ENCODE peak calls at places on chromosome 14, in seven cellular contexts. One of them, this sample, is unnamed.

GRCh38 chr14:58772814-58773620 is 135.3 kb downstream of the DACT1 start:
- DNase-seq in GM13977: no peak
- DNase-seq in immature natural killer cell: no peak
- DNase-seq in left cardiac atrium: no peak
- DNase-seq in stimulated activated CD8-positive, alpha-beta memory T cell treated with anti-CD3 and anti-CD28 coated beads, Interleukin-4, amount 100 ng/mL, for 4 hours: no peak
- DNase-seq in M059J: peak
- DNase-seq in naive B cell: no peak
- DNase-seq in this sample: peak

GRCh38 chr14:20614038-20614840 is 23.1 kb upstream of the RNASE12 start:
- DNase-seq in GM13977: no peak
- DNase-seq in immature natural killer cell: no peak
- DNase-seq in left cardiac atrium: no peak
- DNase-seq in stimulated activated CD8-positive, alpha-beta memory T cell treated with anti-CD3 and anti-CD28 coated beads, Interleukin-4, amount 100 ng/mL, for 4 hours: no peak
- DNase-seq in M059J: no peak
- DNase-seq in naive B cell: no peak
- DNase-seq in this sample: no peak

GRCh38 chr14:86708846-86709339 is 1178.9 kb downstream of the FLRT2 start:
- DNase-seq in GM13977: no peak
- DNase-seq in immature natural killer cell: no peak
- DNase-seq in left cardiac atrium: no peak
- DNase-seq in stimulated activated CD8-positive, alpha-beta memory T cell treated with anti-CD3 and anti-CD28 coated beads, Interleukin-4, amount 100 ng/mL, for 4 hours: no peak
- DNase-seq in M059J: no peak
- DNase-seq in naive B cell: no peak
- DNase-seq in this sample: no peak

GRCh38 chr14:77141592-77142288 is at the start of gene ZDHHC22:
- DNase-seq in GM13977: peak
- DNase-seq in immature natural killer cell: no peak
- DNase-seq in left cardiac atrium: no peak
- DNase-seq in stimulated activated CD8-positive, alpha-beta memory T cell treated with anti-CD3 and anti-CD28 coated beads, Interleukin-4, amount 100 ng/mL, for 4 hours: no peak
- DNase-seq in M059J: peak
- DNase-seq in naive B cell: no peak
- DNase-seq in this sample: no peak

GRCh38 chr14:36396798-36397197 is 76.4 kb upstream of the MBIP start:
- DNase-seq in GM13977: no peak
- DNase-seq in immature natural killer cell: no peak
- DNase-seq in left cardiac atrium: no peak
- DNase-seq in stimulated activated CD8-positive, alpha-beta memory T cell treated with anti-CD3 and anti-CD28 coated beads, Interleukin-4, amount 100 ng/mL, for 4 hours: no peak
- DNase-seq in M059J: no peak
- DNase-seq in naive B cell: no peak
- DNase-seq in this sample: no peak

GRCh38 chr14:91376547-91377477 is 40.8 kb downstream of the CCDC88C start:
- DNase-seq in GM13977: no peak
- DNase-seq in immature natural killer cell: peak
- DNase-seq in left cardiac atrium: no peak
- DNase-seq in stimulated activated CD8-positive, alpha-beta memory T cell treated with anti-CD3 and anti-CD28 coated beads, Interleukin-4, amount 100 ng/mL, for 4 hours: no peak
- DNase-seq in M059J: no peak
- DNase-seq in naive B cell: no peak
- DNase-seq in this sample: peak

GRCh38 chr14:40989260-40989659 is 617.4 kb upstream of the LRFN5 start:
- DNase-seq in GM13977: no peak
- DNase-seq in immature natural killer cell: no peak
- DNase-seq in left cardiac atrium: no peak
- DNase-seq in stimulated activated CD8-positive, alpha-beta memory T cell treated with anti-CD3 and anti-CD28 coated beads, Interleukin-4, amount 100 ng/mL, for 4 hours: no peak
- DNase-seq in M059J: no peak
- DNase-seq in naive B cell: no peak
- DNase-seq in this sample: no peak

GRCh38 chr14:65373671-65374039 is 38.9 kb upstream of the FUT8 start:
- DNase-seq in GM13977: no peak
- DNase-seq in immature natural killer cell: no peak
- DNase-seq in left cardiac atrium: no peak
- DNase-seq in stimulated activated CD8-positive, alpha-beta memory T cell treated with anti-CD3 and anti-CD28 coated beads, Interleukin-4, amount 100 ng/mL, for 4 hours: no peak
- DNase-seq in M059J: peak
- DNase-seq in naive B cell: no peak
- DNase-seq in this sample: no peak

GRCh38 chr14:91891721-91892220 is 24.4 kb upstream of the TC2N start:
- DNase-seq in GM13977: no peak
- DNase-seq in immature natural killer cell: no peak
- DNase-seq in left cardiac atrium: no peak
- DNase-seq in stimulated activated CD8-positive, alpha-beta memory T cell treated with anti-CD3 and anti-CD28 coated beads, Interleukin-4, amount 100 ng/mL, for 4 hours: no peak
- DNase-seq in M059J: no peak
- DNase-seq in naive B cell: no peak
- DNase-seq in this sample: no peak

This sample was measured in NCI-H1417.